ENCODE peak calls at places on chromosome 4, in five cellular contexts. L is NAMALWA, G is HuH-7, Y is NCI-H187, T is brain microvascular endothelial cell. P is an unnamed sample.

GRCh38 chr4:2866891-2867290 is 23.2 kb downstream of the ADD1 start:
- DNase-seq in L (no peak), G (no peak), Y (no peak), T (peak; percentile 59), P (no peak)

GRCh38 chr4:98932539-98932938 is 3.6 kb upstream of the EIF4E start:
- DNase-seq in L (peak; percentile 49), Y (no peak), T (peak; percentile 38), G (no peak), P (no peak)

GRCh38 chr4:153222162-153222789 is 18.0 kb downstream of the TRIM2 start:
- DNase-seq in Y (no peak), L (peak; percentile 48), G (peak; percentile 58), T (peak; percentile 75), P (no peak)

GRCh38 chr4:68375667-68376559 is 26.0 kb upstream of the YTHDC1 start:
- DNase-seq in G (peak; percentile 68), T (peak; percentile 28), Y (no peak), L (peak; percentile 81), P (peak; percentile 66)

GRCh38 chr4:180610317-180610716 is 1632.9 kb upstream of the TENM3 start:
- DNase-seq in Y (no peak), T (no peak), L (no peak), G (no peak), P (no peak)

GRCh38 chr4:41120297-41121217 is 93.8 kb downstream of the APBB2 start:
- DNase-seq in Y (no peak), T (peak; percentile 48), L (no peak), G (peak; percentile 37), P (no peak)

GRCh38 chr4:82523179-82523578 is 38.6 kb downstream of the TMEM150C start:
- DNase-seq in T (no peak), L (no peak), Y (no peak), G (no peak), P (no peak)

GRCh38 chr4:10684631-10685030 is at the start of gene CLNK:
- DNase-seq in L (no peak), G (no peak), Y (no peak), T (no peak), P (no peak)

GRCh38 chr4:30875659-30876269 is 155.6 kb downstream of the PCDH7 start:
- DNase-seq in T (no peak), Y (no peak), L (no peak), G (no peak), P (no peak)

GRCh38 chr4:109424093-109424818 is 9.4 kb upstream of the SEC24B start:
- DNase-seq in G (no peak), T (no peak), Y (no peak), L (no peak), P (no peak)